ENCODE peak calls at places on chromosome 13, in six cellular contexts. C, E, U, Q, V and B are unnamed samples.

GRCh38 chr13:103799028-103799427 is 732.8 kb upstream of the SLC10A2 start:
- DNase-seq in C (no peak), E (no peak), U (no peak), Q (no peak), V (peak), B (peak)

GRCh38 chr13:48494874-48495273 is 38.0 kb downstream of the RCBTB2 start:
- DNase-seq in C (no peak), E (no peak), U (no peak), Q (no peak), V (no peak), B (no peak)

GRCh38 chr13:95275322-95276118 is 25.7 kb downstream of the ABCC4 start:
- DNase-seq in C (no peak), E (no peak), U (no peak), Q (no peak), V (peak), B (peak)

GRCh38 chr13:100899720-100900316 is 225.2 kb upstream of the TMTC4 start:
- DNase-seq in C (no peak), E (no peak), U (no peak), Q (no peak), V (no peak), B (no peak)

GRCh38 chr13:35649162-35649561 is 172.7 kb upstream of the MAB21L1 start:
- DNase-seq in C (no peak), E (no peak), U (no peak), Q (no peak), V (no peak), B (no peak)

GRCh38 chr13:23159205-23159586 is 21.6 kb upstream of the SGCG start:
- DNase-seq in C (no peak), E (peak), U (peak), Q (peak), V (no peak), B (no peak)

GRCh38 chr13:38346764-38347163 is 2.9 kb upstream of the UFM1 start:
- DNase-seq in C (no peak), E (no peak), U (no peak), Q (no peak), V (peak), B (no peak)

GRCh38 chr13:33806470-33807248 is 11.3 kb upstream of the RFC3 start:
- DNase-seq in C (no peak), E (no peak), U (no peak), Q (peak), V (no peak), B (no peak)

GRCh38 chr13:77034883-77035282 is 7.9 kb upstream of the FBXL3 start:
- DNase-seq in C (no peak), E (no peak), U (no peak), Q (no peak), V (no peak), B (no peak)